ENCODE peak calls at places on chromosomes 6 and 20, in five cellular contexts. J, R, E, G and B are unnamed samples.

GRCh38 chr6:111861321-111861938 is 11.8 kb downstream of the FYN start:
- DNase-seq in J (no peak), R (no peak), E (no peak), G (no peak), B (no peak)

GRCh38 chr20:31675828-31676533 is 38.3 kb downstream of the COX4I2 start:
- DNase-seq in J (no peak), R (no peak), E (peak; percentile 82), G (no peak), B (no peak)

GRCh38 chr6:56517155-56517745 is 125.4 kb downstream of the DST start:
- DNase-seq in J (no peak), R (no peak), E (no peak), G (no peak), B (no peak)

GRCh38 chr20:4769328-4769727 is 47.6 kb downstream of the PRND start:
- DNase-seq in J (no peak), R (no peak), E (no peak), G (no peak), B (no peak)

GRCh38 chr6:12343122-12343439 is 52.9 kb downstream of the EDN1 start:
- DNase-seq in J (no peak), R (no peak), E (no peak), G (no peak), B (no peak)

GRCh38 chr20:59972037-59972801 is 14.0 kb downstream of the CDH26 start:
- DNase-seq in J (no peak), R (no peak), E (no peak), G (no peak), B (no peak)

GRCh38 chr6:34572021-34572420 is 15.9 kb upstream of the SPDEF start:
- DNase-seq in J (no peak), R (no peak), E (no peak), G (no peak), B (no peak)

GRCh38 chr20:51462566-51463276 is 79.8 kb downstream of the NFATC2 start:
- DNase-seq in J (no peak), R (peak; percentile 59), E (no peak), G (no peak), B (no peak)

GRCh38 chr20:62864207-62864606 is 2.6 kb upstream of the TCFL5 start:
- DNase-seq in J (no peak), R (no peak), E (no peak), G (no peak), B (no peak)

GRCh38 chr20:59207742-59208357 is 44.2 kb downstream of the ZNF831 start:
- DNase-seq in J (peak; percentile 76), R (peak; percentile 50), E (peak; percentile 63), G (peak; percentile 2), B (peak; percentile 86)

GRCh38 chr6:104118274-104118673 is 741.4 kb downstream of the HACE1 start:
- DNase-seq in J (no peak), R (no peak), E (no peak), G (no peak), B (no peak)

GRCh38 chr20:36542019-36542488 is 735 bp downstream of the MYL9 start:
- DNase-seq in J (no peak), R (peak; percentile 55), E (peak; percentile 69), G (no peak), B (no peak)

GRCh38 chr6:3623451-3624267 is 127.9 kb downstream of the PXDC1 start:
- DNase-seq in J (no peak), R (no peak), E (no peak), G (no peak), B (no peak)

GRCh38 chr20:49868538-49868937 is 46.8 kb downstream of the SPATA2 start:
- DNase-seq in J (no peak), R (no peak), E (no peak), G (peak; percentile 3), B (no peak)

GRCh38 chr20:46787986-46788762 is 78.7 kb downstream of the SLC2A10 start:
- DNase-seq in J (no peak), R (no peak), E (no peak), G (no peak), B (no peak)

GRCh38 chr6:11618533-11618932 is 81.0 kb downstream of the TMEM170B start:
- DNase-seq in J (no peak), R (no peak), E (no peak), G (peak; percentile 13), B (no peak)

GRCh38 chr6:20319520-20320357 is 81.9 kb upstream of the E2F3 start:
- DNase-seq in J (peak; percentile 50), R (no peak), E (no peak), G (peak; percentile 98), B (peak; percentile 67)

GRCh38 chr20:733806-734205 is 34.5 kb downstream of the SLC52A3 start:
- DNase-seq in J (no peak), R (peak; percentile 41), E (no peak), G (no peak), B (no peak)

GRCh38 chr20:2815242-2815900 is 584 bp downstream of the C20orf141 start:
- DNase-seq in J (no peak), R (peak; percentile 11), E (no peak), G (no peak), B (no peak)

GRCh38 chr6:71082033-71082620 is 125.3 kb upstream of the B3GAT2 start:
- DNase-seq in J (no peak), R (no peak), E (no peak), G (no peak), B (no peak)

DNA sequence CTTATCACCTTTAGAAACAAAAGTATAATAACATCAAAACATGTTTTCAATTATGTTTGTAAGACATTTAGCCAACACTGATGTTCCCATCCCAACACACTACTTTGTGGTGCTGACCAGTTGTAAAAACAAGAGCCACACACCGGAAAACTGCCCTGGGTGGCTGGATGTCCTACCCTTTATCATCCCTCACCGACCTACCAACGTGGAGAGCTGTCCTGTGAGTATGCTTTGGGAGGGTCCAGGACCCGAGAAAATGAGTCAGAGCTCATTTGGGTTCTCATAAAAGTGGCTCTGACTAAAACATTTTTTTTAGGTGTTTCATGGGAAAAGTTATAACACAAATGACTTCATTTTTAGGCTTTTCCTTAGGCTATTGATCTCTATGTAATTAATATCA is 29.3 kb upstream of the CTAGE9 start:
- DNase-seq in J (no peak), R (no peak), E (no peak), G (no peak), B (no peak)
- TF ChIP-seq TAF1 in J (no peak), R (no peak), E (no peak), G (no peak), B (no peak)

DNA sequence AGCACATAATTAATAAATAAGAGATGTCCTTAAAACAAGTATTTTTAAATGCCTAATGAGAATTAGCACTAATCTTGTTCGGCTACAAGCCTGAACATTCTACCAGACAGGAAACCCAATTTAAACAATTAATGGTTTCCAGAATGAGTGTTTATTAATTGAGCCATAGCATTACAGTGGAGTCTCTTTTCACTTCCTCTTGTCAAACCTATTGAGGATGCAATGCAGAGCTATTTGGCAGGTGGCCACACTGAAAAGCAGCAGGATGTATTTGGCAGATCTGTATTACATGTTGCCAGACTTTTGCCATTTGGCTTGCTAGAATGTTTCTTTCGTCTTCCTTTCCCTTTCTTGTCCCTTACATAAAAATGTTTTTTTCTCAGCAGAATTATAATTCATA is 475.2 kb upstream of the MARCKS start:
- DNase-seq in J (no peak), R (peak; percentile 38), E (no peak), G (peak; percentile 55), B (peak; percentile 5)
- TF ChIP-seq POLR2AphosphoS5 in J (no peak), R (peak; percentile 84), E (no peak), G (no peak), B (no peak)

GRCh38 chr6:156774872-156775405 is 2.2 kb upstream of the ARID1B start:
- DNase-seq in J (no peak), R (no peak), E (no peak), G (no peak), B (no peak)
- TF ChIP-seq TAF1 in J (no peak), R (no peak), E (no peak), G (no peak), B (no peak)

GRCh38 chr6:97882755-97883154 is 599.7 kb upstream of the MMS22L start:
- DNase-seq in J (no peak), R (no peak), E (no peak), G (no peak), B (no peak)

GRCh38 chr6:97885230-97885772 is 602.3 kb upstream of the MMS22L start:
- DNase-seq in J (no peak), R (no peak), E (no peak), G (no peak), B (no peak)

DNA sequence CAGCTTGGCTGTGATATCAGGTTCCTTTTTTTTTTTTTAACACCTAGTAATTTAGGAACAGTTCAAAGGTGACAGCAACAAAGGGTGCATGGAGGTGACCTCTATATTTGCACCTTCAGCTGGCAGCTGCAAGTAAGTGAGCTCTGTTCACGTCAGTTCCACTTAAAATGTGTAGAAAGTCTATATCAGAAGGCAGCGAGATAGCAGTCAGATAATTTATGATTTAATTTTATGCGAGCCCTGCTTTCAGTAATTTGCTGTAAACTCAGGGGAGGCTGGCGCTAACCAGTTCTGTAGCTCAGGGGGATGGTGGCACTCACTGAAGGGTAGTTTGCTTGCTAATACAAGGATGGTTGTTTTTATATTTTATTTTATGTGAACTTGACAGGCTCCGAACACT is 602.8 kb upstream of the MMS22L start:
- DNase-seq in J (no peak), R (peak; percentile 30), E (no peak), G (no peak), B (no peak)
- TF ChIP-seq POLR2AphosphoS5 in J (no peak), R (no peak), E (no peak), G (no peak), B (no peak)